ENCODE peak calls at places on chromosome 6, in six cellular contexts. Z is T-helper 2 cell; P is activated effector memory CD4-positive, alpha-beta T cell treated with Interleukin-2 at 50 U/mL for 16 hours; W is COLO829; Q is mucosa of gallbladder; F is nephron progenitor cell. R is an unnamed sample.

GRCh38 chr6:162289972-162290371 is 437.6 kb downstream of the PRKN start:
- DNase-seq in Z (no peak), P (no peak), W (no peak), Q (no peak), F (no peak), R (no peak)

GRCh38 chr6:20708367-20709124 is 174.3 kb downstream of the CDKAL1 start:
- DNase-seq in W (no peak), P (no peak), Q (no peak), Z (no peak), F (no peak), R (no peak)

GRCh38 chr6:27230758-27231111 is 16.8 kb upstream of the PRSS16 start:
- DNase-seq in Z (no peak), W (peak; percentile 83), Q (no peak), F (no peak), P (no peak), R (no peak)

GRCh38 chr6:14997507-14997906 is 248.4 kb upstream of the JARID2 start:
- DNase-seq in P (no peak), Z (no peak), F (no peak), Q (no peak), W (no peak), R (no peak)

GRCh38 chr6:80143312-80143960 is 37.0 kb downstream of the BCKDHB start:
- DNase-seq in W (peak; percentile 66), F (no peak), Z (no peak), P (no peak), Q (peak; percentile 72), R (no peak)

GRCh38 chr6:166471797-166472260 is 89.1 kb upstream of the MPC1 start:
- DNase-seq in Q (no peak), Z (no peak), P (no peak), F (no peak), W (no peak), R (no peak)

GRCh38 chr6:3288711-3289663 is 30.2 kb downstream of the PSMG4 start:
- DNase-seq in W (no peak), F (no peak), Z (no peak), Q (no peak), P (no peak), R (no peak)

GRCh38 chr6:118889163-118889562 is 4.8 kb upstream of the ASF1A start:
- DNase-seq in F (no peak), P (no peak), Q (no peak), W (no peak), Z (no peak), R (no peak)

GRCh38 chr6:135906542-135906941 is 55.0 kb downstream of the PDE7B start:
- DNase-seq in W (peak; percentile 33), Q (no peak), F (no peak), P (no peak), Z (no peak), R (no peak)

GRCh38 chr6:111646942-111647341 is 41.3 kb upstream of the TRAF3IP2 start:
- DNase-seq in F (no peak), W (no peak), Q (no peak), P (no peak), Z (no peak), R (no peak)

GRCh38 chr6:15522856-15523529 is 139.8 kb downstream of the DTNBP1 start:
- DNase-seq in Z (no peak), Q (no peak), F (no peak), P (no peak), W (no peak), R (no peak)

GRCh38 chr6:108736832-108737231 is 111.4 kb upstream of the ARMC2 start:
- DNase-seq in W (peak; percentile 31), Q (no peak), Z (no peak), F (no peak), P (no peak), R (no peak)

GRCh38 chr6:150270330-150271052 is 98.3 kb upstream of the IYD start:
- DNase-seq in Q (no peak), P (no peak), Z (no peak), F (no peak), W (no peak), R (no peak)

GRCh38 chr6:107807186-107807585 is 16.9 kb downstream of the SCML4 start:
- DNase-seq in P (no peak), F (peak; percentile 12), W (no peak), Q (no peak), Z (no peak), R (no peak)

GRCh38 chr6:160428069-160428430 is 79.9 kb downstream of the SLC22A3 start:
- DNase-seq in Z (no peak), Q (peak; percentile 56), P (no peak), W (no peak), F (no peak), R (no peak)

GRCh38 chr6:157912326-157912725 is 69.3 kb upstream of the SYNJ2 start:
- DNase-seq in P (no peak), Q (no peak), F (no peak), W (peak; percentile 86), Z (no peak), R (no peak)

GRCh38 chr6:100504786-100505737 is 40.3 kb upstream of the SIM1 start:
- DNase-seq in Q (no peak), W (peak; percentile 10), P (no peak), F (no peak), Z (no peak), R (no peak)

GRCh38 chr6:31978831-31979230 is 3.0 kb upstream of the C4A start:
- DNase-seq in P (no peak), Z (no peak), Q (no peak), W (no peak), F (no peak), R (no peak)

GRCh38 chr6:35727206-35727934 is 9.5 kb upstream of the ARMC12 start:
- DNase-seq in F (peak; percentile 66), Z (no peak), W (no peak), Q (peak; percentile 74), P (no peak), R (no peak)

GRCh38 chr6:122365775-122366403 is 33.6 kb upstream of the HSF2 start:
- DNase-seq in W (no peak), Z (no peak), Q (no peak), P (no peak), F (no peak), R (no peak)

GRCh38 chr6:165426892-165427291 is 117.5 kb upstream of the C6orf118 start:
- DNase-seq in Z (no peak), W (no peak), P (no peak), Q (no peak), F (no peak), R (no peak)

GRCh38 chr6:83615025-83615999 is 93.6 kb downstream of the SNAP91 start:
- DNase-seq in F (no peak), Q (no peak), P (no peak), Z (no peak), W (no peak), R (no peak)

GRCh38 chr6:132495604-132496079 is 17.3 kb downstream of the STX7 start:
- DNase-seq in Q (no peak), P (no peak), Z (no peak), F (no peak), W (no peak), R (no peak)

GRCh38 chr6:129269076-129269475 is 386.1 kb downstream of the LAMA2 start:
- DNase-seq in P (no peak), Q (no peak), F (no peak), W (no peak), Z (no peak), R (no peak)

GRCh38 chr6:143222758-143223334 is 162.2 kb downstream of the AIG1 start:
- DNase-seq in Z (no peak), P (no peak), F (no peak), W (no peak), Q (no peak), R (no peak)

GRCh38 chr6:158353851-158354508 is 41.7 kb downstream of the TULP4 start:
- DNase-seq in Q (no peak), P (no peak), Z (no peak), W (no peak), F (no peak), R (no peak)

GRCh38 chr6:107616776-107617175 is 126.9 kb downstream of the SOBP start:
- DNase-seq in Q (no peak), F (no peak), Z (no peak), W (no peak), P (no peak), R (no peak)

GRCh38 chr6:27541212-27541931 is 68.5 kb upstream of the ZNF184 start:
- DNase-seq in W (peak; percentile 68), F (no peak), Z (no peak), Q (no peak), P (no peak), R (no peak)

GRCh38 chr6:43613721-43614395 is 15.2 kb downstream of the GTPBP2 start:
- DNase-seq in W (no peak), F (no peak), P (no peak), Z (no peak), Q (no peak), R (no peak)

GRCh38 chr6:4348462-4349112 is 213.2 kb upstream of the ECI2 start:
- DNase-seq in Z (no peak), W (no peak), Q (peak; percentile 49), P (no peak), F (no peak), R (no peak)

GRCh38 chr6:45677381-45677992 is 299.8 kb upstream of the SUPT3H start:
- DNase-seq in P (peak; percentile 36), W (peak; percentile 18), F (no peak), Z (no peak), Q (peak; percentile 57), R (peak; percentile 18)

GRCh38 chr6:132204606-132205005 is 196.7 kb downstream of the MOXD1 start:
- DNase-seq in Z (no peak), F (no peak), Q (no peak), W (no peak), P (no peak), R (no peak)

GRCh38 chr6:159312204-159312603 is 143.0 kb downstream of the FNDC1 start:
- DNase-seq in P (no peak), Z (no peak), Q (no peak), F (no peak), W (no peak), R (no peak)

R was measured in CD8-positive, alpha-beta T cell.